ENCODE peak calls at places on chromosomes 6 and 20, in four cellular contexts. Q is HepG2, M is HEK293T, B is K562. C is an unnamed sample.

GRCh38 chr6:85569323-85569722 is 24.3 kb downstream of the SNX14 start:
- DNase-seq in B (no peak), Q (no peak), M (no peak), C (no peak)

GRCh38 chr6:169983651-169984050 is 232.2 kb downstream of the ERMARD start:
- DNase-seq in B (no peak), M (no peak), Q (no peak), C (no peak)

GRCh38 chr6:128712898-128713297 is 170.0 kb upstream of the LAMA2 start:
- DNase-seq in Q (no peak), M (no peak), B (no peak), C (no peak)

GRCh38 chr6:150894935-150895686 is 29.6 kb downstream of the MTHFD1L start:
- DNase-seq in Q (peak), B (no peak), M (no peak), C (peak)

GRCh38 chr6:13437597-13437996 is 49.8 kb downstream of the GFOD1 start:
- DNase-seq in B (no peak), M (no peak), Q (peak), C (no peak)

GRCh38 chr6:142855877-142856606 is 88.9 kb downstream of the HIVEP2 start:
- DNase-seq in B (no peak), M (no peak), Q (no peak), C (no peak)

GRCh38 chr6:125193208-125193607 is 39.6 kb downstream of the TPD52L1 start:
- DNase-seq in M (no peak), Q (no peak), B (no peak), C (no peak)

GRCh38 chr6:41372526-41373366 is 37.3 kb downstream of the NCR2 start:
- DNase-seq in B (no peak), Q (peak), M (peak), C (no peak)

DNA sequence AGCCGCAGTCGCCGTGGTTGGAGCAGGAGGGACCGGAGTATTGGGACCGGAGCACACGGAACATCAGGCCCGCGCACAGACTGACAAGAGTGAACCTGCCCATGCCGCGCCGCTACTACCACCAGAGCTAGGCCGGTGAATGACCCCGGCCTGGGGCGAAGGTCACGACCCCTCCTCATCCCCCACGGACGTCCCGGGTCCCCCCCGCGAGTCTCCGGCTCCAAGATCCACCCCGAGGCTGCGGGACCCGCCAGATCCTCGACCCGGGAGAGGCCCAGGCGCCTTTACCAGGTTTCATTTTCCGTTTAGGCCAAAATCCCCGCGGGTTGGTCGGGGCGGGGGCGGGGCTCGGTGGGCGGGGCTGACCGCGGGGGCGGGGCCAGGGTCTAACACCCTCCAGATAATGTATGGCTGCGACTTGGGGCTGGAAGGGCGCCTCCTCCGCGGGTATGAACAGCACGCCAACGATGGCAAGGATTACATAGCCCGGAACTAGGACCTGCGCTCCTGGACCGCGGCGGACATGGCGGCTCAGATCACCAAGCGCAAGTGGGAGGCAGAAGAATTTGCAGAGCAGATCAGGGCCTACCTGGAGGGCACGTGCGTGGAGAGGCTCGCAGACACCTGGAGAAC is 15.4 kb upstream of the HLA-A start:
- DNase-seq in M (no peak), B (no peak), Q (peak), C (no peak)
- TF ChIP-seq TARDBP in M (no peak), B (no peak), Q (no peak), C (no peak)

DNA sequence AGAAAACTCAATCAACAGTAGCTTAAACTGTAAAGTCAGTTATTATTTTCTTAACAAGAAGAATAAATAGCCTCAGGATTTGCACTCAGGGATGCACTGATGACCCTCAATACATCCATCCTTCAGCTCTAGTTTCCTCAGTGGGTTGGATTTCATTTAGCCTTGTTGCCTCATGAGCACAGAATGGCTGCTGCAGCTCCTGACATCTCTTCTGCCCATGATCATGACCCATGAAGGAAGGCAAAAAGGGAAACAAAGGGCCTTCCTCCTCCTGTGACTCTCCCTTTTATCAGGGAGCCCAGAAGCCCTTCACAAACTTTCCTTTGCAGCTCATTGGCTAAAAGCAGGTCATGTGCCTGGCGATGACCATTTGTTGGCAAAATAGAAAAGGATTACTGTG is 51.2 kb upstream of the KCNG1 start:
- DNase-seq in M (no peak), B (no peak), Q (no peak), C (no peak)
- TF ChIP-seq TARDBP in M (no peak), B (no peak), Q (no peak), C (no peak)

GRCh38 chr6:39932386-39932785 is 1.9 kb downstream of the MOCS1 start:
- DNase-seq in B (no peak), M (no peak), Q (no peak), C (no peak)
- TF ChIP-seq TARDBP in B (no peak), M (no peak), Q (no peak), C (no peak)

GRCh38 chr6:5995705-5996686 is 10.7 kb downstream of the NRN1 start:
- DNase-seq in Q (peak), M (peak), B (peak), C (no peak)
- TF ChIP-seq TARDBP in Q (no peak), M (no peak), B (no peak), C (no peak)

DNA sequence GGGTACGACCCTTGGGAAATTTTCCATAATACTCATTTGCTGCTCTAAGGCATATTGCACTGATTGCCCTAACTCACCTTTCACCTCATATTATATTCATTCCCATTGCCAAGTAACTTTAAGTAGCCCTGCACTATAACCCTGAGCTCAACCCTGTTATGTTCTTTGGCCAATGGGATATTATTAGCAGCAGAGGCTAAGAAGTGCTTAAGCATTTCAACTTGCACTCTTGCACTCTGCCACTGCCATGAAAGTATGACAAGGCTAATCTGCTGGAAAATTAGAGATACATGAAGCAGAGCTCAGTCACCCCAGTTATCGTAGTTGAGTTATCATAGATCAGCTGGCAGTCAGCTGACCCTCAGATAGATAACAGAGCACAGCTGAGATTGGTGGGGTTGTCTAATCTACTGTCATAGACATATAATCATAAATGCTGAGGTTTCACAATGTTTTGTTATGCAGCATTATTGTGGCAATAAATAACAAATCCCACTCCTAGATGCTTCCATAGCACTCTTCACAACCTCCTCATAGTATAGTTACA is 209.4 kb upstream of the RUNX2 start:
- DNase-seq in B (no peak), M (no peak), Q (no peak), C (no peak)
- TF ChIP-seq TARDBP in B (no peak), M (no peak), Q (no peak), C (no peak)

DNA sequence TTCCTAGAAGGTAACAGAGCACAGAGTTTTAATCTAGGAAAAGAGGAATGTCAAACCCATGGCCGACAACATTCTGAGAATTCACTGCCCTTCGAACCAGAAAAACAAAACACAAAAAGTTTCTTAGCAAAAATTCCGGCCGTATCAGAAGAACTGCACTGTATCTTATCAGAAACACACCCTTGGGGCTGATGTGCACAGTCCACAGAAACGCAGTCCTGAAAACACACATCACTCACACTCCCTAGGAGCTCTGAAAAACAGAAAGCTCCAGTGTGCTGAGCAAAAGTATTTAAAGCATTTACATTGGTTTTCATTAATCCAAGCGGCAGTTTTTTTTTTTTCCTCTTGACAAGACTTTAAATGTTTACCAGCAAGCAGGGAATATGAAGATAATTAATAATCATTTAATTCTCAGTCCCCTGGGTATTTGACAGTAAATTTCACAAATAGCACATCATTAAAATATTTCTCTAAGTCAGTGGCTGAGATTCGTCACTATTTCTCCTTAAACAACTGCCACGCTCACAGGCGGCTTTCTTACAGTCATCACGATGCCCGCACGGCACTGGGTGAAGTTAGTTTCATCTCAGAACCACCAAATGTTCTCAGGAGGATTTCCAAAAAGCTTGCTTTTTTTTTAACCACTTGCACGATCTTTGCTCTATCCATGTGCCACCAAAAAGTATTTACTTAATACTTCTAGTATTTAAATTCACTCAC is 13.3 kb downstream of the NFATC2 start:
- DNase-seq in M (no peak), B (peak), Q (no peak), C (no peak)
- TF ChIP-seq TARDBP in M (no peak), B (no peak), Q (no peak), C (no peak)

GRCh38 chr6:56832225-56832624 is 122.7 kb upstream of the BEND6 start:
- DNase-seq in B (no peak), M (no peak), Q (no peak), C (no peak)

GRCh38 chr6:56833127-56833791 is 121.6 kb upstream of the BEND6 start:
- DNase-seq in B (no peak), Q (no peak), M (no peak), C (no peak)

GRCh38 chr6:56833873-56834272 is 121.0 kb upstream of the BEND6 start:
- DNase-seq in B (no peak), Q (no peak), M (no peak), C (no peak)

GRCh38 chr6:56831334-56831733 is 123.6 kb upstream of the BEND6 start:
- DNase-seq in M (no peak), Q (no peak), B (no peak), C (no peak)

GRCh38 chr6:56827908-56828649 is 126.8 kb upstream of the BEND6 start:
- DNase-seq in Q (no peak), M (no peak), B (no peak), C (no peak)
- TF ChIP-seq TARDBP in Q (no peak), M (no peak), B (no peak), C (no peak)

DNA sequence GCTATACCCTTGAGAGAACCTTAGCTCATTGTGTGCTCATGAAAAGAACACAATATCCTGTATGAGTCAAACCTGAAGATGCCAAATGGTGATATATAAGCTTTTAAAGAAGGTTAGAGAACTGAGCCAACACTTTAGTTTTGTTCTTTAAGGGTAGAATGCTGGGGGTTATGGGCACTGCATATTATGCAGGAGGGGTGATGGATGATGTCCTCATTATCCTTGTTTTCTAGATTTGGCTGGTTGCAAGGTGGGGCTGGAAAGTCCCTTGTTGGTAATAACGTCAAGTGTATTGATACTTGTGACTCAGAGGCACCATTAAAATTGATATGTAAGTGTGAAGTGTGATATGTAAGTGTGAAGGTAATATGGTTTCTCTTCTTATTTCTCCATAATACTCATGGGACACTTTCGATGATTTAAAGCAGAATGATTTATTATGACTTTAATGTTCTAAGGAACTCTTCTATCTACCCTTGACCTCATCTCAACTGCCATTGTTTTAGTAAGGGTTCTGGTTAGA is 113.7 kb upstream of the DTNBP1 start:
- DNase-seq in B (no peak), M (no peak), Q (no peak), C (peak)
- TF ChIP-seq TARDBP in B (no peak), M (no peak), Q (no peak), C (no peak)

DNA sequence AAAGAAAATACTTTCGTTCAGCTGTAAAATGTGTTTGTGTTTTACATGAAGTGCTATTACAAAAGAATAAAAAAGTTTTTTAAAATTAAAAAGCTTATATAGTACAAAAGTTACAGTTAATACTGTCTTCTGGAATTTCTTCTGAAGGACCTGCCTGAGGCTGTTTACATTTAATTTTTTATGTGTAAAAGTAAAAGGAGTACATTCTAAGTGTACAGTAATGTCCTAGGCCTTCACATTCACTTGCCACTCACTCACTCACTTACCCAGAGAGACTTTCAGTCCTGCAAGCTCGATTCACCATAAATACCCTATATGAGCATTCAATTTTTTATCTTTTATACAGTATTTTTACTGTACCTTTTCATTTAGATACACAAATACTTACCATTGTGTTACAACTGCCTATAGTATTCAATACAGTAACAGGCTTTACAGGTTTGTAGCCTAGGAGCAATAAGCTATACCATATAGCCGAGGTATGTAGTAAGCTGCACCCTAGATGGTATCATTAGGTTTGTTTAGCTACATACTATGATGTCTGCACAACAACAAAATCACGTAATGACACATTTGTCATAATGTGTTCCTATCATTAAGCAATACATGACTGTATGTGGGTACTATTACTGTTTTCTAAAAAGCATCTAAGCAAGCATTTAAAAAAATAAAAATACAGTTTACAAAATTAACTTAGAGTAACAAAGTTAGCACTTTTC is 33.0 kb downstream of the RNF146 start:
- DNase-seq in Q (no peak), M (no peak), B (no peak), C (no peak)
- TF ChIP-seq TARDBP in Q (no peak), M (no peak), B (no peak), C (no peak)

GRCh38 chr6:29656157-29656556 is 735 bp upstream of the MOG start:
- DNase-seq in Q (no peak), M (no peak), B (no peak), C (no peak)

GRCh38 chr6:29651413-29652197 is 5.3 kb upstream of the MOG start:
- DNase-seq in M (peak), B (peak), Q (peak), C (no peak)

GRCh38 chr6:29652198-29652584 is 4.7 kb upstream of the MOG start:
- DNase-seq in M (no peak), B (peak), Q (no peak), C (no peak)

GRCh38 chr6:29655658-29656057 is 1.2 kb upstream of the MOG start:
- DNase-seq in Q (no peak), B (peak), M (no peak), C (no peak)

GRCh38 chr6:29653452-29654038 is 3.3 kb upstream of the MOG start:
- DNase-seq in B (peak), M (peak), Q (peak), C (no peak)
- TF ChIP-seq TARDBP in B (no peak), M (no peak), Q (no peak), C (no peak)

C was measured in GM12878.